ENCODE peak calls at places on chromosomes 11 and 22, in eight cellular contexts. Y, E, N, V, Z, F, A and B are unnamed samples.

GRCh38 chr11:63667993-63668392 is 3.2 kb downstream of the ATL3 start:
- DNase-seq in A (peak; percentile 80), F (no peak), Y (no peak), E (no peak), Z (no peak), V (no peak), N (no peak), B (no peak)

GRCh38 chr22:46147471-46148267 is 2.7 kb upstream of the PPARA start:
- DNase-seq in Y (peak; percentile 73), E (peak; percentile 51), F (no peak), Z (no peak), V (no peak), A (no peak), N (no peak), B (peak; percentile 71)

GRCh38 chr11:121886005-121886739 is 229.8 kb downstream of the BLID start:
- DNase-seq in Y (no peak), A (no peak), E (peak; percentile 56), Z (no peak), N (no peak), V (peak; percentile 61), F (no peak), B (peak; percentile 84)

GRCh38 chr22:38085501-38085900 is 1.5 kb upstream of the SLC16A8 start:
- DNase-seq in E (no peak), Y (no peak), N (no peak), Z (no peak), A (no peak), V (no peak), F (no peak), B (no peak)

GRCh38 chr11:88284306-88285057 is 53.1 kb downstream of the CTSC start:
- DNase-seq in Z (no peak), V (no peak), N (no peak), Y (no peak), A (no peak), E (no peak), F (no peak), B (no peak)

GRCh38 chr11:88324562-88325345 is 12.8 kb downstream of the CTSC start:
- DNase-seq in F (no peak), E (no peak), V (no peak), A (no peak), Z (no peak), N (no peak), Y (no peak), B (no peak)

GRCh38 chr11:76759092-76759491 is 24.1 kb upstream of the TSKU start:
- DNase-seq in A (no peak), V (no peak), F (no peak), Z (no peak), Y (no peak), E (no peak), N (no peak), B (no peak)

GRCh38 chr22:41204992-41205900 is at the start of gene L3MBTL2:
- DNase-seq in F (peak; percentile 96), Y (peak; percentile 95), A (peak; percentile 92), N (peak; percentile 98), E (peak; percentile 98), Z (peak; percentile 98), V (peak; percentile 98), B (peak; percentile 99)

GRCh38 chr11:46599340-46600067 is 5.7 kb upstream of the AMBRA1 start:
- DNase-seq in Y (no peak), N (no peak), V (peak; percentile 25), E (peak; percentile 64), A (no peak), Z (no peak), F (no peak), B (no peak)

GRCh38 chr11:110777765-110778164 is 65.5 kb upstream of the ARHGAP20 start:
- DNase-seq in A (no peak), Z (peak; percentile 49), N (peak; percentile 24), Y (no peak), E (no peak), F (no peak), V (peak; percentile 31), B (no peak)

GRCh38 chr11:81644239-81644840 is 1089.3 kb downstream of the FAM181B start:
- DNase-seq in Z (no peak), V (no peak), E (no peak), F (peak; percentile 23), A (peak; percentile 56), N (no peak), Y (peak; percentile 60), B (no peak)

GRCh38 chr22:21936151-21936778 is 16.4 kb downstream of the PPM1F start:
- DNase-seq in F (peak; percentile 57), Z (no peak), V (peak; percentile 30), N (peak; percentile 33), Y (no peak), E (no peak), A (no peak), B (no peak)

GRCh38 chr11:92702771-92703170 is 266.7 kb upstream of the MTNR1B start:
- DNase-seq in E (no peak), F (no peak), Y (no peak), Z (no peak), N (no peak), A (no peak), V (no peak), B (no peak)

GRCh38 chr11:11478687-11479086 is 125.6 kb upstream of the CSNK2A3 start:
- DNase-seq in F (peak; percentile 12), E (no peak), Z (no peak), Y (no peak), V (no peak), N (no peak), A (no peak), B (no peak)

GRCh38 chr22:37525073-37525745 is 6.0 kb upstream of the CARD10 start:
- DNase-seq in E (no peak), A (peak; percentile 60), Z (no peak), F (no peak), Y (no peak), V (no peak), N (no peak), B (no peak)

GRCh38 chr11:70646272-70647049 is 248.1 kb downstream of the CTTN start:
- DNase-seq in A (no peak), F (no peak), Z (no peak), E (no peak), N (no peak), Y (no peak), V (no peak), B (no peak)

DNA sequence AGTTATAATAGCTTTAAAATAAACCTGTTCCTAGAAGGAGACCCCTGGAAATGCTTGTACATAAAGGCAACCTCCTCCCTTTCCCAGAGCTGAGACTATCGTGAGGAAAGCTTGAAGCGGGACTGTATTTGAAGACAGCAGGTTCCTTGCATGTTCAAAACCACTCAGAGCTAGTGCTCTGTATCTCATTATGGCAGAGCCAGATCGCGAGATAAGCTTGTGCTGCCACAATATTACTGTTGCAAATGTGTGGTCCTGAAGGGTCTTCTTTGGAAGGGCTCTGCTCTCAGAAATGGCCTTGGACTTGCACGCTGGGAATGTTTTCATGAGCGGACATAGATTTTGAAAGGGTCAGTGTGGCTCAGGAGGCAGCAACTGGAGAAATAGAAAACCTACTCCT is 168.2 kb downstream of the KIRREL3 start:
- DNase-seq in Z (no peak), A (no peak), N (no peak), V (no peak), F (no peak), Y (no peak), E (no peak), B (no peak)
- TF ChIP-seq EP300 in Z (no peak), A (no peak), N (no peak), V (no peak), F (no peak), Y (no peak), E (no peak), B (no peak)

DNA sequence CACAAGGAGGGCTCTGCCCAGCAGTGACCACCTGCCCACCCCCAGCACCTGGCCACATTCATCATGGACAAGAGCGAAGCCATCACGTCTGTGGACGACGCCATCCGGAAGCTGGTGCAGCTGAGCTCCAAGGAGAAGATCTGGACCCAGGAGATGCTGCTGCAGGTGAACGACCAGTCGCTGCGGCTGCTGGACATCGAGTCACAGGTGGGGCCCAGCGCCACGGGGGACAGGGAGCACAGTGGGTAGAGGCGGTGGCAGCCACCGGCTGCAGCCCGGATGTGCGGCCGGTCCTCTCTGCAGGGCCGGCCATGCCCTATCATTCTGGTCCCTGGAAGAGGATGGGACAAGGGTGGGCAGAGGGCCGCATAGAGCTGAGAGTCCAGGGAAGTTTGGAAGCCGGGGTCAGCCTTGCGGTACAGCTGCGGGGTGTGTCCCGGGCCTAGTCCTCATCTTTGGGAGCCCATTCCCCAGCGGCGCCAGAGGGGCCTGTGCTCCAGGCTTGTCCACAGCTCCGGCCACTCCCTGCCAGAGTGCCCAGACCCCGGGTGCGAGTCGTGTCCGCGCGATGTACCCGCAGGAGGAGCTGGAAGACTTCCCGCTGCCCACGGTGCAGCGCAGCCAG is 14.1 kb downstream of the EPS8L2 start:
- DNase-seq in Z (no peak), N (no peak), V (no peak), F (no peak), Y (no peak), A (no peak), E (no peak), B (no peak)
- H3K4me3 ChIP-seq in Z (peak overlapping the region; percentile 41), N (peak overlapping the region; percentile 11), V (no peak overlapping the region), F (no peak overlapping the region), Y (no peak overlapping the region), A (no peak overlapping the region), E (no peak overlapping the region), B (no peak overlapping the region)

GRCh38 chr22:48560389-48560751 is 1267.3 kb downstream of the BRD1 start:
- DNase-seq in V (no peak), E (no peak), N (no peak), A (no peak), Z (no peak), F (no peak), Y (no peak), B (no peak)
- TF ChIP-seq EP300 in V (no peak), E (no peak), N (no peak), A (no peak), Z (no peak), F (no peak), Y (no peak), B (no peak)

GRCh38 chr22:31747441-31747840 is 2.5 kb downstream of the PRR14L start:
- DNase-seq in Y (no peak), A (no peak), Z (no peak), F (no peak), V (no peak), N (no peak), E (no peak), B (no peak)

GRCh38 chr22:31752096-31752847 is 1.5 kb upstream of the DEPDC5 start:
- DNase-seq in N (no peak), Z (no peak), V (no peak), Y (no peak), E (no peak), F (peak; percentile 8), A (no peak), B (no peak)

GRCh38 chr22:31749636-31750364 is at the start of gene PRR14L:
- DNase-seq in Y (peak; percentile 91), N (peak; percentile 99), F (peak; percentile 97), V (peak; percentile 97), A (peak; percentile 94), E (peak; percentile 98), Z (peak; percentile 99), B (peak; percentile 99)

GRCh38 chr22:31750365-31751284 is 693 bp upstream of the PRR14L start:
- DNase-seq in A (no peak), E (no peak), V (no peak), N (no peak), Y (no peak), Z (no peak), F (peak; percentile 41), B (no peak)

DNA sequence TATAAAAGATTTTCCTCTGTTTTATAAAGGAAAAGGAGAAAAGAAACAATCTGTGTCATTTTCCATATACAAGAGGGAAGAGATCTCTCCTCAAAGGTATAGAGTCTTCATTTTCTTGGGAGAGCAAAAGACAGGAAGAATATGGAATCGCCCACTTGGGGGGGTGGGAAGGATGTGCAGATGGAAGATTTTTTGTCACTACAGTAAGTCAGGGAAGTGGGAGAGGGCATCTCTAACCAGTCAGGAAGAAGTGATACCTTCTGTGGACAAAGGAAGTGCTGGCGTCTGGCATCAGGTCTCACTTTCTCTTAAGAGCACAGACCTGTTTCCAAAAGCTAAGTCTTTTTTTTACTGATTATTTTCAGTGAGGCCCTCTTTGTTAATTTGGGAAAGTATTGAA is 1.4 kb downstream of the PRR14L start:
- DNase-seq in V (no peak), A (no peak), E (no peak), Y (no peak), N (no peak), Z (no peak), F (no peak), B (no peak)
- H3K4me3 ChIP-seq in V (no peak overlapping the region), A (peak overlapping the region; percentile 94), E (peak overlapping the region; percentile 99), Y (peak overlapping the region; percentile 89), N (no peak overlapping the region), Z (peak overlapping the region; percentile 78), F (peak overlapping the region; percentile 90), B (peak overlapping the region; percentile 90)